ENCODE peak calls at places on chromosomes 13 and 19, in six cellular contexts. One of them, this sample, is unnamed.

GRCh38 chr19:43594710-43595604 is 977 bp downstream of the IRGQ start:
- DNase-seq in mesendoderm: peak; percentile 84
- DNase-seq in left ventricle myocardium inferior: no peak
- DNase-seq in endothelial cell of umbilical vein: peak; percentile 72
- DNase-seq in fibroblast of mammary gland: peak; percentile 65
- DNase-seq in Karpas-422: peak; percentile 91
- DNase-seq in this sample: no peak

GRCh38 chr13:42524487-42525034 is 49.4 kb upstream of the TNFSF11 start:
- DNase-seq in mesendoderm: no peak
- DNase-seq in left ventricle myocardium inferior: no peak
- DNase-seq in endothelial cell of umbilical vein: no peak
- DNase-seq in fibroblast of mammary gland: peak; percentile 56
- DNase-seq in Karpas-422: peak; percentile 77
- DNase-seq in this sample: no peak

GRCh38 chr19:33800012-33800680 is 3.5 kb downstream of the KCTD15 start:
- DNase-seq in mesendoderm: no peak
- DNase-seq in left ventricle myocardium inferior: no peak
- DNase-seq in endothelial cell of umbilical vein: no peak
- DNase-seq in fibroblast of mammary gland: no peak
- DNase-seq in Karpas-422: no peak
- DNase-seq in this sample: no peak

GRCh38 chr19:34215006-34215665 is 39.2 kb upstream of the GARRE1 start:
- DNase-seq in mesendoderm: no peak
- DNase-seq in left ventricle myocardium inferior: no peak
- DNase-seq in endothelial cell of umbilical vein: no peak
- DNase-seq in fibroblast of mammary gland: no peak
- DNase-seq in Karpas-422: no peak
- DNase-seq in this sample: no peak

GRCh38 chr19:42352216-42352892 is 26.9 kb downstream of the MEGF8 start:
- DNase-seq in mesendoderm: peak; percentile 52
- DNase-seq in left ventricle myocardium inferior: no peak
- DNase-seq in endothelial cell of umbilical vein: no peak
- DNase-seq in fibroblast of mammary gland: no peak
- DNase-seq in Karpas-422: peak; percentile 87
- DNase-seq in this sample: no peak

GRCh38 chr13:100399455-100399854 is 189.1 kb downstream of the GGACT start:
- DNase-seq in mesendoderm: no peak
- DNase-seq in left ventricle myocardium inferior: no peak
- DNase-seq in endothelial cell of umbilical vein: no peak
- DNase-seq in fibroblast of mammary gland: no peak
- DNase-seq in Karpas-422: no peak
- DNase-seq in this sample: no peak

GRCh38 chr13:43020794-43021193 is 2.6 kb upstream of the DNAJC15 start:
- DNase-seq in mesendoderm: no peak
- DNase-seq in left ventricle myocardium inferior: no peak
- DNase-seq in endothelial cell of umbilical vein: no peak
- DNase-seq in fibroblast of mammary gland: no peak
- DNase-seq in Karpas-422: no peak
- DNase-seq in this sample: no peak

GRCh38 chr19:52335768-52336116 is 301 bp upstream of the ZNF610 start:
- DNase-seq in mesendoderm: no peak
- DNase-seq in left ventricle myocardium inferior: no peak
- DNase-seq in endothelial cell of umbilical vein: no peak
- DNase-seq in fibroblast of mammary gland: no peak
- DNase-seq in Karpas-422: no peak
- DNase-seq in this sample: no peak

GRCh38 chr19:5171711-5172110 is 168.9 kb downstream of the PTPRS start:
- DNase-seq in mesendoderm: peak; percentile 14
- DNase-seq in left ventricle myocardium inferior: no peak
- DNase-seq in endothelial cell of umbilical vein: no peak
- DNase-seq in fibroblast of mammary gland: no peak
- DNase-seq in Karpas-422: no peak
- DNase-seq in this sample: no peak

GRCh38 chr19:916645-917322 is 349 bp upstream of the KISS1R start:
- DNase-seq in mesendoderm: no peak
- DNase-seq in left ventricle myocardium inferior: no peak
- DNase-seq in endothelial cell of umbilical vein: no peak
- DNase-seq in fibroblast of mammary gland: no peak
- DNase-seq in Karpas-422: no peak
- DNase-seq in this sample: no peak

GRCh38 chr19:17952041-17952976 is 14.6 kb upstream of the KCNN1 start:
- DNase-seq in mesendoderm: no peak
- DNase-seq in left ventricle myocardium inferior: no peak
- DNase-seq in endothelial cell of umbilical vein: no peak
- DNase-seq in fibroblast of mammary gland: no peak
- DNase-seq in Karpas-422: no peak
- DNase-seq in this sample: no peak

GRCh38 chr19:6721773-6722172 is 1.3 kb upstream of the C3 start:
- DNase-seq in mesendoderm: no peak
- DNase-seq in left ventricle myocardium inferior: no peak
- DNase-seq in endothelial cell of umbilical vein: no peak
- DNase-seq in fibroblast of mammary gland: no peak
- DNase-seq in Karpas-422: peak; percentile 53
- DNase-seq in this sample: no peak

GRCh38 chr19:6719992-6720368 is 470 bp downstream of the C3 start:
- DNase-seq in mesendoderm: no peak
- DNase-seq in left ventricle myocardium inferior: no peak
- DNase-seq in endothelial cell of umbilical vein: no peak
- DNase-seq in fibroblast of mammary gland: no peak
- DNase-seq in Karpas-422: no peak
- DNase-seq in this sample: no peak

GRCh38 chr19:6719540-6719861 is 949 bp downstream of the C3 start:
- DNase-seq in mesendoderm: no peak
- DNase-seq in left ventricle myocardium inferior: no peak
- DNase-seq in endothelial cell of umbilical vein: no peak
- DNase-seq in fibroblast of mammary gland: no peak
- DNase-seq in Karpas-422: no peak
- DNase-seq in this sample: no peak

GRCh38 chr19:6721113-6721474 is 644 bp upstream of the C3 start:
- DNase-seq in mesendoderm: no peak
- DNase-seq in left ventricle myocardium inferior: no peak
- DNase-seq in endothelial cell of umbilical vein: no peak
- DNase-seq in fibroblast of mammary gland: no peak
- DNase-seq in Karpas-422: no peak
- DNase-seq in this sample: no peak

GRCh38 chr19:6720369-6721112 is at the start of gene C3:
- DNase-seq in mesendoderm: no peak
- DNase-seq in left ventricle myocardium inferior: peak; percentile 62
- DNase-seq in endothelial cell of umbilical vein: no peak
- DNase-seq in fibroblast of mammary gland: peak; percentile 81
- DNase-seq in Karpas-422: no peak
- DNase-seq in this sample: no peak
- H3K4me3 ChIP-seq in mesendoderm: no peak within 1 kb of the TSS
- H3K4me3 ChIP-seq in left ventricle myocardium inferior: peak within 1 kb of the TSS; percentile 58
- H3K4me3 ChIP-seq in endothelial cell of umbilical vein: no peak within 1 kb of the TSS
- H3K4me3 ChIP-seq in fibroblast of mammary gland: no peak within 1 kb of the TSS
- H3K4me3 ChIP-seq in Karpas-422: no peak within 1 kb of the TSS
- H3K4me3 ChIP-seq in this sample: no peak within 1 kb of the TSS

GRCh38 chr13:36131215-36131930 is at the start of gene DCLK1:
- DNase-seq in mesendoderm: peak; percentile 71
- DNase-seq in left ventricle myocardium inferior: peak; percentile 80
- DNase-seq in endothelial cell of umbilical vein: no peak
- DNase-seq in fibroblast of mammary gland: peak; percentile 69
- DNase-seq in Karpas-422: no peak
- DNase-seq in this sample: no peak

GRCh38 chr13:36129539-36129938 is 1.6 kb downstream of the DCLK1 start:
- DNase-seq in mesendoderm: no peak
- DNase-seq in left ventricle myocardium inferior: no peak
- DNase-seq in endothelial cell of umbilical vein: no peak
- DNase-seq in fibroblast of mammary gland: no peak
- DNase-seq in Karpas-422: no peak
- DNase-seq in this sample: no peak

GRCh38 chr13:36131931-36132297 is 732 bp upstream of the DCLK1 start:
- DNase-seq in mesendoderm: no peak
- DNase-seq in left ventricle myocardium inferior: peak; percentile 72
- DNase-seq in endothelial cell of umbilical vein: no peak
- DNase-seq in fibroblast of mammary gland: peak; percentile 94
- DNase-seq in Karpas-422: no peak
- DNase-seq in this sample: no peak

GRCh38 chr13:36130542-36131214 is 504 bp downstream of the DCLK1 start:
- DNase-seq in mesendoderm: peak; percentile 48
- DNase-seq in left ventricle myocardium inferior: peak; percentile 30
- DNase-seq in endothelial cell of umbilical vein: no peak
- DNase-seq in fibroblast of mammary gland: peak; percentile 20
- DNase-seq in Karpas-422: no peak
- DNase-seq in this sample: no peak

DNA sequence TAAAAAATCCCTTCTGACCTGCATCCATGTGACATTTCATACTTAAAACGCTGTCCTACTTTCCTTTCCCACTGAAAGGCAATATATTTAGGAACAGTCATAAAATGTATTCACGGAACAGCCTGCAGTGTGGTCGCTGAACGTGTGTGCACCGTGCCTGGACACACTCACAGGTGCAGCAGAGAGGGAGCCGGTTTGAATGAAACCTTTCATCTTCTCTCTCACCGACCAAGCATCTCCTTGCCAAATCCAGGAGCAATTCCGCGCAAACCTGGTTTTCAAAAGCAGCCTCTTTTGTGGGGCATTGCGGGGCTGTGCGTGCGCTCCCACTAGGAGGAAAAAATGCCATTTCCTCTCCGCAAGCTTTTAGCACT is 1.0 kb downstream of the DCLK1 start:
- DNase-seq in mesendoderm: no peak
- DNase-seq in left ventricle myocardium inferior: no peak
- DNase-seq in endothelial cell of umbilical vein: no peak
- DNase-seq in fibroblast of mammary gland: no peak
- DNase-seq in Karpas-422: no peak
- DNase-seq in this sample: no peak
- H3K4me3 ChIP-seq in mesendoderm: no peak overlapping the region
- H3K4me3 ChIP-seq in left ventricle myocardium inferior: peak overlapping the region; percentile 69
- H3K4me3 ChIP-seq in endothelial cell of umbilical vein: peak overlapping the region; percentile 20
- H3K4me3 ChIP-seq in fibroblast of mammary gland: peak overlapping the region; percentile 61
- H3K4me3 ChIP-seq in Karpas-422: no peak overlapping the region
- H3K4me3 ChIP-seq in this sample: no peak overlapping the region

DNA sequence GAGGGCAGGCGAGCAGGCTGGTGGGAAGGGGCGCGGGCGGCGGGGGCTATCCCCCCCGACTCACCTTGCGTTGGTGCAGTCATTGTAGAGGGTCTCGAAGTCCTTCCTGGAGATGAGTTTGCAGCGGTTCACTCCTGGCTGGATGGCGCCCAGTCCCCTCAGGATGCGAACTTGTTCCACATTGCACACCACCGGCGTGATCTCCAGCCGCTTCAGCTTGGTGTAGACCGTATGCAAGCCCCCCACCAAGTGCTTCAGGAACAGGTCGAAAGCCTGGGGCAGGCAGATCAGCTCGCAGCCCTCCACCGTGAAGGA is 1.2 kb downstream of the DACH1 start:
- DNase-seq in mesendoderm: peak; percentile 32
- DNase-seq in left ventricle myocardium inferior: peak; percentile 18
- DNase-seq in endothelial cell of umbilical vein: no peak
- DNase-seq in fibroblast of mammary gland: no peak
- DNase-seq in Karpas-422: no peak
- DNase-seq in this sample: no peak
- H3K4me3 ChIP-seq in mesendoderm: peak overlapping the region; percentile 45
- H3K4me3 ChIP-seq in left ventricle myocardium inferior: peak overlapping the region; percentile 78
- H3K4me3 ChIP-seq in endothelial cell of umbilical vein: peak overlapping the region; percentile 72
- H3K4me3 ChIP-seq in fibroblast of mammary gland: no peak overlapping the region
- H3K4me3 ChIP-seq in Karpas-422: no peak overlapping the region
- H3K4me3 ChIP-seq in this sample: peak overlapping the region; percentile 33

GRCh38 chr13:77430377-77430951 is 103.6 kb upstream of the MYCBP2 start:
- DNase-seq in mesendoderm: no peak
- DNase-seq in left ventricle myocardium inferior: no peak
- DNase-seq in endothelial cell of umbilical vein: no peak
- DNase-seq in fibroblast of mammary gland: no peak
- DNase-seq in Karpas-422: no peak
- DNase-seq in this sample: no peak

GRCh38 chr13:77434289-77434688 is 101.2 kb upstream of the SCEL start:
- DNase-seq in mesendoderm: no peak
- DNase-seq in left ventricle myocardium inferior: no peak
- DNase-seq in endothelial cell of umbilical vein: no peak
- DNase-seq in fibroblast of mammary gland: no peak
- DNase-seq in Karpas-422: no peak
- DNase-seq in this sample: no peak

GRCh38 chr13:77429320-77430142 is 102.6 kb upstream of the MYCBP2 start:
- DNase-seq in mesendoderm: no peak
- DNase-seq in left ventricle myocardium inferior: no peak
- DNase-seq in endothelial cell of umbilical vein: no peak
- DNase-seq in fibroblast of mammary gland: peak; percentile 64
- DNase-seq in Karpas-422: no peak
- DNase-seq in this sample: peak; percentile 89

GRCh38 chr13:77425705-77426104 is 98.8 kb upstream of the MYCBP2 start:
- DNase-seq in mesendoderm: peak; percentile 11
- DNase-seq in left ventricle myocardium inferior: no peak
- DNase-seq in endothelial cell of umbilical vein: no peak
- DNase-seq in fibroblast of mammary gland: no peak
- DNase-seq in Karpas-422: no peak
- DNase-seq in this sample: no peak

GRCh38 chr13:77431449-77431848 is 104.1 kb upstream of the SCEL start:
- DNase-seq in mesendoderm: no peak
- DNase-seq in left ventricle myocardium inferior: no peak
- DNase-seq in endothelial cell of umbilical vein: no peak
- DNase-seq in fibroblast of mammary gland: no peak
- DNase-seq in Karpas-422: no peak
- DNase-seq in this sample: no peak
- H3K4me3 ChIP-seq in mesendoderm: no peak overlapping the region
- H3K4me3 ChIP-seq in left ventricle myocardium inferior: no peak overlapping the region
- H3K4me3 ChIP-seq in endothelial cell of umbilical vein: no peak overlapping the region
- H3K4me3 ChIP-seq in fibroblast of mammary gland: no peak overlapping the region
- H3K4me3 ChIP-seq in Karpas-422: no peak overlapping the region
- H3K4me3 ChIP-seq in this sample: no peak overlapping the region

DNA sequence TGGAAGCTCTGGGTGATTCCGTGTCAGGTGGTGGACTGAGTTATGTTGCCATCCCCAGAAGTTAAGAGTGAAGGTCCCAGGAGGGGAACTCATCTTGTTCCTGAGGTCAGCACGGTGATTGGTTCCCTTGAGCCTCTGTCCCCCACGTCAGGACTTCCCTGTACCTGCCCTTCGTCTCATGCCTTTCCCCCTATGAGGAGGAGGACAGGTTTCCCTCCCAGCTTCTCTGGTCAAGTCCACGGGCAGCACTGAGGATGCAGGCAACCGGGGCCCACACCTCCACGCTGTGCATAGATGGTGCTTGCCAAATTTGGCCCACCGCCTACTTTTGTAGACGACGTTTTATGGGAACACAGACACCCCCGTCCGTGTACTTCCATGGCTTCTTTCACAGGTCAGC is 42.7 kb downstream of the TEX29 start:
- DNase-seq in mesendoderm: no peak
- DNase-seq in left ventricle myocardium inferior: no peak
- DNase-seq in endothelial cell of umbilical vein: no peak
- DNase-seq in fibroblast of mammary gland: no peak
- DNase-seq in Karpas-422: no peak
- DNase-seq in this sample: no peak
- H3K4me3 ChIP-seq in mesendoderm: no peak overlapping the region
- H3K4me3 ChIP-seq in left ventricle myocardium inferior: no peak overlapping the region
- H3K4me3 ChIP-seq in endothelial cell of umbilical vein: no peak overlapping the region
- H3K4me3 ChIP-seq in fibroblast of mammary gland: no peak overlapping the region
- H3K4me3 ChIP-seq in Karpas-422: no peak overlapping the region
- H3K4me3 ChIP-seq in this sample: no peak overlapping the region

DNA sequence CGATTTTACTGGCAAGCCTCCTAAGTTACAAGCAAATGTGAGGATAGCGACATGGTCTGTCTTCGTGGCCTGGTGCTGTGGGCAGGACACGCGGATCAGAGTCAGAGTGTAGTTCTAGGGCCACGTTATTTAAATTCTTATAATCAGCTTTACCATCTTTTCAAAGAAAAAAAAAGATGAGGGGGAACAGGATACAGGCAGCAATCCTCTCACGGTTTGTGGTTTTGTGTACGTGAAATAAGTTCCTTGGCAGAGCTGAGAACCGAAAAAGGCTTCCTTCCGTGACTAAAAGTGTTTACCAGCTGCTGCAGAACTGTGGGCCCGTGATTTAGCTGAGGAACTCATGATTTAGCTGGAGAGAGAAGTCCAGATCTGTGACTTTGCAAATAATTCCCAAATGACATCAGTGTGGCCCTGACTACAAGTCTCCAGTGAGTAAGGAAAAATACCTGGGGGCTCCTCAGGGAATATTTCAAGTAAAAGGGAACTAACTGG is 27.2 kb downstream of the RCBTB2 start:
- DNase-seq in mesendoderm: peak; percentile 54
- DNase-seq in left ventricle myocardium inferior: no peak
- DNase-seq in endothelial cell of umbilical vein: no peak
- DNase-seq in fibroblast of mammary gland: no peak
- DNase-seq in Karpas-422: peak; percentile 73
- DNase-seq in this sample: no peak
- H3K4me3 ChIP-seq in mesendoderm: no peak overlapping the region
- H3K4me3 ChIP-seq in left ventricle myocardium inferior: peak overlapping the region; percentile 24
- H3K4me3 ChIP-seq in endothelial cell of umbilical vein: no peak overlapping the region
- H3K4me3 ChIP-seq in fibroblast of mammary gland: no peak overlapping the region
- H3K4me3 ChIP-seq in Karpas-422: no peak overlapping the region
- H3K4me3 ChIP-seq in this sample: no peak overlapping the region